ENCODE peak calls at places on chromosomes 4 and X, in five cellular contexts. One of them, this sample, is unnamed.
A peak's percentile ranks its signal among the peaks of the same experiment; 100 is the strongest.

GRCh38 chrX:130245441-130245840 is 23.3 kb downstream of the ZNF280C start:
- DNase-seq in GM12878: no peak
- DNase-seq in K562: no peak
- DNase-seq in HCT116: no peak
- DNase-seq in H1: no peak
- DNase-seq in this sample: no peak

GRCh38 chrX:131287556-131288179 is 1.4 kb downstream of the IGSF1 start:
- DNase-seq in GM12878: no peak
- DNase-seq in H1: no peak
- DNase-seq in K562: no peak
- DNase-seq in HCT116: no peak
- DNase-seq in this sample: no peak

GRCh38 chrX:2317527-2318055 is 183.2 kb downstream of the DHRSX start:
- DNase-seq in H1: no peak
- DNase-seq in K562: peak; percentile 11
- DNase-seq in GM12878: no peak
- DNase-seq in HCT116: no peak
- DNase-seq in this sample: no peak

GRCh38 chrX:276588-277171 is 4.5 kb upstream of the PLCXD1 start:
- DNase-seq in HCT116: no peak
- DNase-seq in GM12878: no peak
- DNase-seq in K562: peak; percentile 46
- DNase-seq in H1: no peak
- DNase-seq in this sample: no peak

GRCh38 chr4:23333556-23333945 is 556.3 kb downstream of the PPARGC1A start:
- DNase-seq in HCT116: no peak
- DNase-seq in K562: no peak
- DNase-seq in H1: no peak
- DNase-seq in GM12878: no peak
- DNase-seq in this sample: no peak

GRCh38 chrX:139720136-139720535 is 12.2 kb upstream of the MCF2 start:
- DNase-seq in GM12878: no peak
- DNase-seq in K562: no peak
- DNase-seq in H1: peak; percentile 42
- DNase-seq in HCT116: no peak
- DNase-seq in this sample: peak; percentile 11

GRCh38 chrX:150036181-150036580 is 97.9 kb upstream of the EOLA2 start:
- DNase-seq in HCT116: no peak
- DNase-seq in H1: no peak
- DNase-seq in GM12878: no peak
- DNase-seq in K562: no peak
- DNase-seq in this sample: peak; percentile 80

GRCh38 chr4:88807499-88807898 is 109.9 kb upstream of the NAP1L5 start:
- DNase-seq in K562: no peak
- DNase-seq in H1: no peak
- DNase-seq in GM12878: no peak
- DNase-seq in HCT116: no peak
- DNase-seq in this sample: peak; percentile 28

GRCh38 chrX:23292979-23293651 is 41.5 kb upstream of the PTCHD1 start:
- DNase-seq in H1: no peak
- DNase-seq in K562: no peak
- DNase-seq in HCT116: no peak
- DNase-seq in GM12878: no peak
- DNase-seq in this sample: no peak

GRCh38 chrX:119981286-119982070 is 37.9 kb upstream of the NKAP start:
- DNase-seq in K562: no peak
- DNase-seq in H1: peak; percentile 49
- DNase-seq in GM12878: no peak
- DNase-seq in HCT116: peak; percentile 42
- DNase-seq in this sample: peak; percentile 7

GRCh38 chr4:26529479-26529878 is 39.2 kb upstream of the CCKAR start:
- DNase-seq in H1: no peak
- DNase-seq in GM12878: no peak
- DNase-seq in K562: no peak
- DNase-seq in HCT116: no peak
- DNase-seq in this sample: no peak

GRCh38 chrX:11757397-11757728 is 674 bp upstream of the MSL3 start:
- DNase-seq in H1: no peak
- DNase-seq in K562: no peak
- DNase-seq in HCT116: no peak
- DNase-seq in GM12878: no peak
- DNase-seq in this sample: no peak

GRCh38 chr4:87843936-87844335 is 11.2 kb downstream of the MEPE start:
- DNase-seq in K562: no peak
- DNase-seq in H1: no peak
- DNase-seq in GM12878: no peak
- DNase-seq in HCT116: no peak
- DNase-seq in this sample: peak; percentile 52

GRCh38 chr4:185573651-185574199 is 38.4 kb upstream of the PDLIM3 start:
- DNase-seq in HCT116: peak; percentile 91
- DNase-seq in H1: peak; percentile 57
- DNase-seq in K562: no peak
- DNase-seq in GM12878: no peak
- DNase-seq in this sample: peak; percentile 84

GRCh38 chr4:169153451-169153850 is 117.3 kb downstream of the SH3RF1 start:
- DNase-seq in H1: no peak
- DNase-seq in K562: no peak
- DNase-seq in GM12878: no peak
- DNase-seq in HCT116: no peak
- DNase-seq in this sample: no peak

GRCh38 chrX:70444326-70445196 is at the start of gene DLG3:
- DNase-seq in HCT116: no peak
- DNase-seq in GM12878: no peak
- DNase-seq in H1: peak; percentile 66
- DNase-seq in K562: peak; percentile 41
- DNase-seq in this sample: no peak

GRCh38 chr4:123102897-123103489 is 180.6 kb upstream of the NUDT6 start:
- DNase-seq in HCT116: peak; percentile 19
- DNase-seq in K562: peak; percentile 37
- DNase-seq in H1: no peak
- DNase-seq in GM12878: no peak
- DNase-seq in this sample: peak; percentile 52

GRCh38 chrX:68945603-68946228 is 116.9 kb downstream of the EFNB1 start:
- DNase-seq in GM12878: no peak
- DNase-seq in HCT116: no peak
- DNase-seq in K562: peak; percentile 42
- DNase-seq in H1: peak; percentile 53
- DNase-seq in this sample: peak; percentile 54

GRCh38 chr4:64718091-64718490 is 308.8 kb upstream of the TECRL start:
- DNase-seq in H1: no peak
- DNase-seq in GM12878: no peak
- DNase-seq in K562: no peak
- DNase-seq in HCT116: no peak
- DNase-seq in this sample: no peak

GRCh38 chr4:91758487-91758886 is 545.3 kb upstream of the GRID2 start:
- DNase-seq in K562: no peak
- DNase-seq in GM12878: no peak
- DNase-seq in H1: no peak
- DNase-seq in HCT116: peak; percentile 63
- DNase-seq in this sample: peak; percentile 92

GRCh38 chrX:136209016-136209738 is 42.0 kb downstream of the MAP7D3 start:
- DNase-seq in K562: peak; percentile 50
- DNase-seq in H1: no peak
- DNase-seq in HCT116: no peak
- DNase-seq in GM12878: no peak
- DNase-seq in this sample: peak; percentile 55

GRCh38 chr4:151567056-151567455 is 158.1 kb downstream of the FHIP1A start:
- DNase-seq in H1: no peak
- DNase-seq in HCT116: no peak
- DNase-seq in GM12878: peak; percentile 13
- DNase-seq in K562: no peak
- DNase-seq in this sample: no peak

GRCh38 chrX:25072247-25072646 is 56.5 kb upstream of the ARX start:
- DNase-seq in GM12878: no peak
- DNase-seq in HCT116: no peak
- DNase-seq in H1: no peak
- DNase-seq in K562: no peak
- DNase-seq in this sample: no peak

DNA sequence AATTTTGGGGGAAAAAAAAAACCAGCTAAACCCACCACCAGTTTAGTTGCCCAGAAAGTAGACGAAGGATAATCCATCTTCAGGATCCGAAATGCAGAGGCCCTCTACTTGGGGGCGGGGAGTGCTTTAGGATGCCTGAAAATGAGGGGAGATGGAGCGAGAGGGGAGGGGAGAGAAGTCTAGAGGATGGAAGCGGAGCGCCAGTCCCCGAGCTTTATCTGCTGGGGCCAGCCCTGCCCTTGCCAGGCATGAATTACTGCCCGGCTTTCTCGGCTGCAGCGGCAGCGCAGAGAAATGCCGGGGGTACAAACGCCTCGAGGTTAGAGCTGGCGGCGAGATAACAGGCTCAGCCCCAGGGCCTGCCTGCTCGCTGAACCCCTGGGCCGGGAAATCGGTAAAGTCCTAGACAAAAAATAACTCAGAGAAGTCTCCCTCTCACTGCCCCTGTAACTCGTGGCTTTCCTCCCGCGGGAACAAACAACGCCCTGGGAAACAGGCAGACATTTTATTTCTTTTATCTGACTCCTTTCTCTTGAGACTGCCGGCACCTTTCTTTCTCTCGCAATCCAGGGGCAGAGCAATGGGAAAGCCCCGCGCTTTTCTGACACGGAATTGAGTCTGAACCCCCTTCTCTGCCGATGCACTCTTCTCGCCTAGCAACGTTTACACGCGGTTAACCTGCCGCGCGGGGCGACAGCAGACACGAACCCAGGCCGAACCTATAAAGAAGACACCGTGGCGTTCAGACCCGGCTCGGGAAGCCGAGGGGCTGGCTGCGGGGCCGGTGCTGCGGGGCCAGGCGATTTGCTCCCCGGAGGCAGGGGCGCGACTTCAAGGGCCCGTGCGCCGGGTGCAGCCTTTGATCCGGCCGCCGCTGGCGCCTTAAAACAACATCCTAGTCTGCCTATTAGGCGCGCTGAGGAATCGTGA is 3.1 kb upstream of the MSX1 start:
- DNase-seq in GM12878: no peak
- DNase-seq in H1: peak; percentile 64
- DNase-seq in K562: no peak
- DNase-seq in HCT116: no peak
- DNase-seq in this sample: peak; percentile 21
- TF ChIP-seq EZH2 in GM12878: peak; percentile 62
- TF ChIP-seq EZH2 in H1: peak; percentile 94
- TF ChIP-seq EZH2 in K562: no peak
- TF ChIP-seq EZH2 in HCT116: no peak
- TF ChIP-seq EZH2 in this sample: peak; percentile 98

DNA sequence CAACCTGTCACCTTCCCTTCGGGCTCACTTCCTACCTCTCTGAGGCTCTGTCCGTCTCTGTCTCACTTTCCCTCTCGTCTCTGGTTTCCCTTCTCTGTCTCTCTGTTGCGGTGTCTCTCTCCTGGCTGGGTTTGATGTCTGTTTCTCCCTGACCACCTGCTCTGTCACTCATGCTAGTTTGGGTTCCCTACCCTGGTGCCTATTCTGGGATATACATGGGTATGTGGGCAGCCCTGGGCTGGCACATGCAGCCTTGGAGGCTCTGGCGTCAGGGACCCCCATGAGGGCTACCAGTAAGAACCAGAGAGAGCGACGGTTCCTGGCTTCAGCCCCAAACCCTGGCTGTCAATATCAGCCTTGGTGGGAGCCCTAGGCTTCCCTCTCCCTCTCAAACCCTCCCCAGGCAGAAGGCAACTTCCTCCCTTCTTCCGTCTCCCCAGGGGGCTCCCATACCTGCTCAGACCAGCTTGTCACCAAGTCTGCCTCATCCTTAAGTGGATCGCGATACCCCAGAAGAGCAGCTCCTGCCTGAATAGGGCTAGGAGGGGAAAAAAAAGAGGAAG is 314 bp downstream of the DNASE1L1 start:
- DNase-seq in GM12878: no peak
- DNase-seq in H1: no peak
- DNase-seq in K562: no peak
- DNase-seq in HCT116: no peak
- DNase-seq in this sample: no peak
- TF ChIP-seq POLR2A in GM12878: no peak
- TF ChIP-seq POLR2A in H1: no peak
- TF ChIP-seq POLR2A in K562: peak; percentile 49
- TF ChIP-seq POLR2A in HCT116: no peak
- TF ChIP-seq POLR2A in this sample: no peak

GRCh38 chrX:118975831-118976598 is 1.6 kb downstream of the LONRF3 start:
- DNase-seq in H1: no peak
- DNase-seq in GM12878: no peak
- DNase-seq in HCT116: no peak
- DNase-seq in K562: peak; percentile 65
- DNase-seq in this sample: peak; percentile 63

GRCh38 chrX:118974088-118974907 is at the start of gene LONRF3:
- DNase-seq in GM12878: no peak
- DNase-seq in K562: peak; percentile 42
- DNase-seq in H1: no peak
- DNase-seq in HCT116: no peak
- DNase-seq in this sample: peak; percentile 58

GRCh38 chrX:118971552-118971951 is 2.9 kb upstream of the LONRF3 start:
- DNase-seq in GM12878: no peak
- DNase-seq in K562: no peak
- DNase-seq in H1: no peak
- DNase-seq in HCT116: no peak
- DNase-seq in this sample: no peak

GRCh38 chrX:118974908-118975671 is 672 bp downstream of the LONRF3 start:
- DNase-seq in H1: no peak
- DNase-seq in K562: peak; percentile 50
- DNase-seq in GM12878: no peak
- DNase-seq in HCT116: no peak
- DNase-seq in this sample: peak; percentile 36

GRCh38 chrX:118973389-118974087 is 880 bp upstream of the LONRF3 start:
- DNase-seq in K562: no peak
- DNase-seq in H1: no peak
- DNase-seq in GM12878: no peak
- DNase-seq in HCT116: no peak
- DNase-seq in this sample: no peak
- TF ChIP-seq EZH2 in K562: no peak
- TF ChIP-seq EZH2 in H1: peak; percentile 74
- TF ChIP-seq EZH2 in GM12878: no peak
- TF ChIP-seq EZH2 in HCT116: no peak
- TF ChIP-seq EZH2 in this sample: peak; percentile 65

GRCh38 chrX:66638591-66639500 is at the start of gene EDA2R:
- DNase-seq in K562: no peak
- DNase-seq in HCT116: no peak
- DNase-seq in H1: peak; percentile 47
- DNase-seq in GM12878: peak; percentile 60
- DNase-seq in this sample: peak; percentile 30
- TF ChIP-seq POLR2A in K562: no peak
- TF ChIP-seq POLR2A in HCT116: peak; percentile 42
- TF ChIP-seq POLR2A in H1: no peak
- TF ChIP-seq POLR2A in GM12878: peak; percentile 46
- TF ChIP-seq POLR2A in this sample: no peak

This sample was measured in endothelial cell of umbilical vein.